ENCODE peak calls at places on chromosomes 3 and 15, in ten cellular contexts. F is HCT116, Q is IMR-90, R is cardiac fibroblast, S is right atrium auricular region, U is OCI-LY7, E is coronary artery, N is cardiac muscle cell, J is fibroblast of pulmonary artery, T is upper lobe of right lung. G is an unnamed sample.

GRCh38 chr3:46417841-46418611 is 11.0 kb downstream of the CCRL2 start:
- DNase-seq in T (no peak), S (no peak), N (no peak), Q (no peak), J (no peak), U (no peak), E (peak), R (no peak), F (no peak), G (no peak)

GRCh38 chr3:99859855-99860254 is 42.2 kb downstream of the CMSS1 start:
- DNase-seq in Q (peak), F (no peak), S (no peak), R (peak), U (no peak), J (peak), T (no peak), E (no peak), N (no peak), G (peak)

GRCh38 chr3:75294124-75294523 is 370.0 kb upstream of the FRG2C start:
- DNase-seq in S (peak), E (no peak), J (peak), Q (peak), T (peak), R (peak), U (no peak), N (peak), F (no peak), G (peak)

GRCh38 chr3:8827641-8828040 is 58.2 kb upstream of the OXTR start:
- DNase-seq in E (no peak), T (no peak), U (no peak), Q (no peak), R (no peak), S (no peak), J (no peak), F (no peak), N (no peak), G (no peak)

GRCh38 chr15:39287322-39288195 is 293.3 kb upstream of the THBS1 start:
- DNase-seq in F (no peak), J (peak), N (no peak), R (peak), U (no peak), T (no peak), S (no peak), E (no peak), Q (peak), G (peak)

GRCh38 chr3:64291345-64291744 is 66.1 kb upstream of the PRICKLE2 start:
- DNase-seq in F (no peak), E (peak), Q (peak), N (no peak), U (no peak), R (peak), T (no peak), J (peak), S (peak), G (peak)

GRCh38 chr3:146464005-146464595 is 5.3 kb downstream of the PLSCR2 start:
- DNase-seq in T (no peak), U (no peak), N (no peak), F (no peak), J (peak), E (no peak), Q (peak), R (peak), S (no peak), G (peak)

GRCh38 chr3:9071982-9072666 is 108.9 kb upstream of the RAD18 start:
- DNase-seq in F (no peak), U (no peak), T (no peak), E (no peak), S (no peak), J (no peak), N (no peak), R (no peak), Q (no peak), G (no peak)

GRCh38 chr3:150737874-150738679 is 24.9 kb downstream of the SIAH2 start:
- DNase-seq in S (no peak), R (peak), E (no peak), U (no peak), N (no peak), F (peak), Q (peak), J (peak), T (no peak), G (no peak)

GRCh38 chr15:39413558-39413957 is 167.3 kb upstream of the THBS1 start:
- DNase-seq in T (no peak), U (no peak), S (no peak), Q (peak), J (peak), N (no peak), E (no peak), F (no peak), R (no peak), G (no peak)

GRCh38 chr3:55571913-55572312 is 84.8 kb upstream of the WNT5A start:
- DNase-seq in U (no peak), F (no peak), Q (no peak), S (peak), E (no peak), T (peak), R (peak), J (peak), N (peak), G (no peak)

GRCh38 chr3:107956991-107957467 is 133.8 kb downstream of the CD47 start:
- DNase-seq in Q (peak), N (no peak), J (peak), T (peak), U (no peak), R (peak), S (peak), F (no peak), E (peak), G (no peak)

GRCh38 chr15:32656091-32656860 is 14.8 kb downstream of the SCG5 start:
- DNase-seq in S (no peak), Q (no peak), J (peak), T (no peak), F (no peak), E (no peak), N (no peak), U (no peak), R (no peak), G (peak)

GRCh38 chr3:125389282-125389681 is 14.2 kb upstream of the ZNF148 start:
- DNase-seq in N (no peak), J (no peak), Q (no peak), S (no peak), U (no peak), E (no peak), F (no peak), R (no peak), T (no peak), G (no peak)

DNA sequence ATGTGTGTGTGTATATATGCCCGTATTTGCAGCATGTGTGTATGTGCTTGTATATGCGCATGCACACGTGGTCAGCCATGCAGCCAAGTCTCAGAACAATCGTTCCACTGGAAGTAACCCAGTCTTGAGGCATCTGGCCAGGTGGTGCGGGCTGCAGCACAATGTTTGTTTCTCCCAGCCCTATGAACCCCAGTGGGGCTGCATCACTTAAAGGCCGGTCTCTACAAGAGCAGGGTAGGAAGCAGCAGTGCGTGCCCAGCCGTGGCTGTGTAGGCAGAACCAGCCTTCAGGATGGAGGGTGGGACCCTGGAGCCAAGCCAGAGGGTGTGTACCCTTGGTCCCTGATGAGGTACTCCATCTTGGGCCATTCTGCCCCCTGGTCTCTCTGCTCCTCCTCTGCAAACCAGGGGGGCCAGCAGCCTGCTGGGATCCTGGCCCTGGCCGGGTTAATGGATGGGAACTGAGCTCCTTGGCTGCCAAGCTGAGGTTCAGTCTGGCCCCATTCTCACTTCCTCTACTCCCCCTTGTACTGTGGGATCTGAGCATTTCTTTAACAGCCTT is 11.8 kb downstream of the KLF13 start:
- DNase-seq in R (peak), E (no peak), J (peak), Q (no peak), F (no peak), T (peak), S (no peak), U (peak), N (no peak), G (peak)
- H3K4me3 ChIP-seq in R (no peak), E (peak), J (no peak), Q (no peak), F (no peak), T (no peak), S (peak), U (peak), N (no peak), G (no peak)

DNA sequence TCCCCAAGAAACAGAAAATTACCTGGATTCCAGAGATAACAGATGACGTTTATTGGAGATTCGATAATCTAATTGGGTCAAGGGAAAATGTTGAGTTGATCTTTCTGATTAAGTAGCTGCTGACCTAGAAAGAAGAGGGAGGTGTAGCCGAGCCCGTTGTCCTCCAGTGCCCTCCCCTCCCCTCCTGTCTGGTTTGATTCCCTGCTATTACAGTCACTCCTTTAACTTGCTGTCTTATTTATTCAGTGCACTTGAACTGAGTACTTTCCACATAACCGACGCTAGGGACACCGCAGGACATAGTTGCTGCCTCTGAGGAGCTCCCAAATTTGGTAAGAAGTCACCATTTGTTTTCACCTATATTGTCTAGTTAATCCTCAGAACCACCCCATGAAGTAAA is 103.7 kb downstream of the AQP9 start:
- DNase-seq in S (no peak), T (no peak), Q (no peak), J (no peak), F (no peak), U (no peak), E (no peak), R (no peak), N (peak), G (no peak)
- TF ChIP-seq CTCF in S (peak), T (peak), Q (no peak), J (peak), F (no peak), U (no peak), E (no peak), R (no peak), N (no peak), G (peak)

DNA sequence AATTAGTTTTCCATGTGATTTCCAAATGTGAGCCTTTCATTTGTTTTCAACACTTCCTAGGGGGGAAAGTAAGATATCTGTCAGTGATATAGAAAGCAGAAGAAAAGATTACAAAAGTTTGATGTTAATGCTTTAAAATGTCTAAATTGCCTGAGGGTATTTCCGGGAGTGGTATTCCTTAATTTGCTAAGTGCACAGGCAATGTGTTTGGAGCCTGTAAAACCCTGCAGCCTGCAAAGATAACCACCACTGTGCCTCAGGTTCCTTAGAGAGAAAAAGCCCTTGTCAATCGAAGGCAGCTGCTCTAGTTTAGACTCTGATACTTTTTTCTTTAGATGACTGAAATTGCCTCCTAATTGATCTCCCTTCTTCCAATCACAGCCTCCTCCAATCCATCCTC is 154.9 kb downstream of the SSR3 start:
- DNase-seq in E (no peak), F (no peak), N (no peak), R (no peak), Q (no peak), U (no peak), S (no peak), T (no peak), J (no peak), G (no peak)
- H3K4me3 ChIP-seq in E (no peak), F (no peak), N (no peak), R (no peak), Q (no peak), U (no peak), S (no peak), T (no peak), J (no peak), G (no peak)

DNA sequence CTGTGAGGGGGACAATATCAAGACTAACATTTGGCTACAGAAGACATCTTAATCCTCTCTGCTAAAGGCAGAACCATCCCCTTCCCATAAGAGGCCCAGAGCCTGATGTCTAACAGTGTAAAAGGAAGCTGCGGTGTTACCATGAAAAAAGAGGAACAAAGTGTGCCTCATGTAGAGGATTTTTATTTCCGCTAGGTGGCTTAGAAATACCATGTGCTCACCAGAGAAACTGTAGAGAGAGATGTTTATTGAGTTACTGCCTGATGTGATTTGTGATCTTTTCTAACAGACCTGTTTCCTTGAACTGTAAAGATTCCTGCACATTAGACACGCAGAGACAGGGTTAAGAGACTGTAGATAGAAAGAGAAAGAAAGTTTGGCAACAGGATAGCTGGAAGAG is 22.1 kb downstream of the OR5H15 start:
- DNase-seq in E (no peak), F (peak), U (peak), N (peak), Q (no peak), R (no peak), T (no peak), J (no peak), S (no peak), G (no peak)
- TF ChIP-seq CTCF in E (no peak), F (peak), U (peak), N (no peak), Q (peak), R (peak), T (peak), J (no peak), S (no peak), G (no peak)

GRCh38 chr3:60076307-60076706 is 1026.5 kb upstream of the CFAP20DC start:
- DNase-seq in E (no peak), J (no peak), T (no peak), R (no peak), N (no peak), U (peak), F (no peak), Q (no peak), S (no peak), G (no peak)
- H3K4me3 ChIP-seq in E (peak), J (no peak), T (peak), R (no peak), N (no peak), U (peak), F (no peak), Q (no peak), S (no peak), G (no peak)